ENCODE peak calls at places on chromosomes 16 and 17, in five cellular contexts. One of them, this sample, is unnamed.

GRCh38 chr17:41467546-41467945 is 360 bp upstream of the KRT32 start:
- DNase-seq in endothelial cell of umbilical vein: no peak
- DNase-seq in IMR-90: no peak
- DNase-seq in Karpas-422: no peak
- DNase-seq in GM23248: peak
- DNase-seq in this sample: no peak

GRCh38 chr16:50270510-50271147 is 4.3 kb downstream of the ADCY7 start:
- DNase-seq in endothelial cell of umbilical vein: no peak
- DNase-seq in IMR-90: no peak
- DNase-seq in Karpas-422: no peak
- DNase-seq in GM23248: no peak
- DNase-seq in this sample: no peak

GRCh38 chr17:49926886-49927285 is 42.1 kb upstream of the DLX4 start:
- DNase-seq in endothelial cell of umbilical vein: no peak
- DNase-seq in IMR-90: no peak
- DNase-seq in Karpas-422: no peak
- DNase-seq in GM23248: peak
- DNase-seq in this sample: no peak

GRCh38 chr17:18151290-18151689 is 32.3 kb upstream of the ALKBH5 start:
- DNase-seq in endothelial cell of umbilical vein: no peak
- DNase-seq in IMR-90: no peak
- DNase-seq in Karpas-422: no peak
- DNase-seq in GM23248: no peak
- DNase-seq in this sample: no peak

GRCh38 chr17:2177235-2177811 is 122.4 kb downstream of the HIC1 start:
- DNase-seq in endothelial cell of umbilical vein: peak
- DNase-seq in IMR-90: peak
- DNase-seq in Karpas-422: no peak
- DNase-seq in GM23248: peak
- DNase-seq in this sample: no peak

GRCh38 chr16:54923055-54923473 is 7.6 kb upstream of the IRX5 start:
- DNase-seq in endothelial cell of umbilical vein: no peak
- DNase-seq in IMR-90: no peak
- DNase-seq in Karpas-422: no peak
- DNase-seq in GM23248: no peak
- DNase-seq in this sample: no peak

GRCh38 chr17:2058521-2059124 is 3.7 kb downstream of the HIC1 start:
- DNase-seq in endothelial cell of umbilical vein: no peak
- DNase-seq in IMR-90: peak
- DNase-seq in Karpas-422: peak
- DNase-seq in GM23248: peak
- DNase-seq in this sample: peak

GRCh38 chr17:1907216-1907631 is 77.4 kb downstream of the RPA1 start:
- DNase-seq in endothelial cell of umbilical vein: no peak
- DNase-seq in IMR-90: no peak
- DNase-seq in Karpas-422: no peak
- DNase-seq in GM23248: no peak
- DNase-seq in this sample: no peak

GRCh38 chr17:66952681-66953638 is 11.5 kb upstream of the CACNG4 start:
- DNase-seq in endothelial cell of umbilical vein: no peak
- DNase-seq in IMR-90: no peak
- DNase-seq in Karpas-422: no peak
- DNase-seq in GM23248: no peak
- DNase-seq in this sample: no peak

GRCh38 chr16:13957197-13958078 is 37.5 kb downstream of the ERCC4 start:
- DNase-seq in endothelial cell of umbilical vein: peak
- DNase-seq in IMR-90: peak
- DNase-seq in Karpas-422: peak
- DNase-seq in GM23248: peak
- DNase-seq in this sample: peak

GRCh38 chr17:6496636-6497441 is 52.6 kb downstream of the PIMREG start:
- DNase-seq in endothelial cell of umbilical vein: no peak
- DNase-seq in IMR-90: no peak
- DNase-seq in Karpas-422: peak
- DNase-seq in GM23248: peak
- DNase-seq in this sample: peak

GRCh38 chr16:15907863-15908478 is 19.6 kb upstream of the CEP20 start:
- DNase-seq in endothelial cell of umbilical vein: peak
- DNase-seq in IMR-90: peak
- DNase-seq in Karpas-422: peak
- DNase-seq in GM23248: peak
- DNase-seq in this sample: peak

GRCh38 chr16:21275529-21275928 is 2.6 kb downstream of the CRYM start:
- DNase-seq in endothelial cell of umbilical vein: no peak
- DNase-seq in IMR-90: no peak
- DNase-seq in Karpas-422: no peak
- DNase-seq in GM23248: no peak
- DNase-seq in this sample: no peak

GRCh38 chr16:85401917-85402766 is 211.0 kb upstream of the GSE1 start:
- DNase-seq in endothelial cell of umbilical vein: no peak
- DNase-seq in IMR-90: no peak
- DNase-seq in Karpas-422: no peak
- DNase-seq in GM23248: no peak
- DNase-seq in this sample: no peak

GRCh38 chr17:19533718-19534561 is at the start of gene SLC47A1:
- DNase-seq in endothelial cell of umbilical vein: peak
- DNase-seq in IMR-90: no peak
- DNase-seq in Karpas-422: no peak
- DNase-seq in GM23248: peak
- DNase-seq in this sample: peak

GRCh38 chr17:48555616-48556533 is 11.0 kb upstream of the HOXB2 start:
- DNase-seq in endothelial cell of umbilical vein: peak
- DNase-seq in IMR-90: peak
- DNase-seq in Karpas-422: no peak
- DNase-seq in GM23248: peak
- DNase-seq in this sample: no peak

GRCh38 chr17:50890675-50891516 is 24.7 kb upstream of the TOB1 start:
- DNase-seq in endothelial cell of umbilical vein: no peak
- DNase-seq in IMR-90: no peak
- DNase-seq in Karpas-422: no peak
- DNase-seq in GM23248: no peak
- DNase-seq in this sample: no peak

GRCh38 chr17:82458885-82459424 is 414 bp downstream of the NARF start:
- DNase-seq in endothelial cell of umbilical vein: peak
- DNase-seq in IMR-90: peak
- DNase-seq in Karpas-422: peak
- DNase-seq in GM23248: peak
- DNase-seq in this sample: peak

GRCh38 chr16:84462296-84463210 is 41.9 kb downstream of the MEAK7 start:
- DNase-seq in endothelial cell of umbilical vein: no peak
- DNase-seq in IMR-90: no peak
- DNase-seq in Karpas-422: no peak
- DNase-seq in GM23248: peak
- DNase-seq in this sample: no peak

GRCh38 chr16:88807142-88807625 is 3.6 kb downstream of the CDT1 start:
- DNase-seq in endothelial cell of umbilical vein: no peak
- DNase-seq in IMR-90: no peak
- DNase-seq in Karpas-422: peak
- DNase-seq in GM23248: no peak
- DNase-seq in this sample: no peak

GRCh38 chr16:30948956-30949654 is at the start of gene ORAI3:
- DNase-seq in endothelial cell of umbilical vein: peak
- DNase-seq in IMR-90: peak
- DNase-seq in Karpas-422: peak
- DNase-seq in GM23248: peak
- DNase-seq in this sample: peak

GRCh38 chr17:44914698-44915271 is 515 bp downstream of the GFAP start:
- DNase-seq in endothelial cell of umbilical vein: no peak
- DNase-seq in IMR-90: no peak
- DNase-seq in Karpas-422: no peak
- DNase-seq in GM23248: no peak
- DNase-seq in this sample: no peak

GRCh38 chr17:44914148-44914547 is 1.2 kb downstream of the GFAP start:
- DNase-seq in endothelial cell of umbilical vein: no peak
- DNase-seq in IMR-90: no peak
- DNase-seq in Karpas-422: peak
- DNase-seq in GM23248: no peak
- DNase-seq in this sample: no peak

GRCh38 chr17:44916059-44916780 is 920 bp upstream of the GFAP start:
- DNase-seq in endothelial cell of umbilical vein: peak
- DNase-seq in IMR-90: no peak
- DNase-seq in Karpas-422: no peak
- DNase-seq in GM23248: no peak
- DNase-seq in this sample: no peak

GRCh38 chr17:44915727-44916058 is 393 bp upstream of the GFAP start:
- DNase-seq in endothelial cell of umbilical vein: no peak
- DNase-seq in IMR-90: no peak
- DNase-seq in Karpas-422: no peak
- DNase-seq in GM23248: no peak
- DNase-seq in this sample: no peak

DNA sequence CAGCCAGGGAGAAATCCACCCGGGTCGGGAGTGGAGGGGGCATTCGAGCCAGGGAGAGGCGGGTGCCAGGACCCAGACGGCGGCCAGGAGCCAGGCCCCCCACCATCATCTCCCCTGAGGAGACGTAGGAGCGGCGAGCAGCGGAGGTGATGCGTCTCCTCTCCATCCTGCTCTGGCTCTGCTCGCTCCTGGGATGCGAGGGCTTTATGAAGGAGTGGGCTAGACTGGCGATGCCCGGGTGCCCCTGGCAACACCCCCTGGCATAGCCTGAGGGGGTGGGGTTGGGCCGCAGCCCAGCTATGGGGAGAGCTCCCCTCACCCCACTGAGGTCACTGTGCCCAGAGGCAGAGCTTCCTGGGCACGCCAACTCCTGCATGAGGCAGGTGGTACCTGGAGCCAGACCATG is at the start of gene GFAP:
- DNase-seq in endothelial cell of umbilical vein: no peak
- DNase-seq in IMR-90: no peak
- DNase-seq in Karpas-422: no peak
- DNase-seq in GM23248: no peak
- DNase-seq in this sample: no peak
- H3K9ac ChIP-seq in endothelial cell of umbilical vein: no peak
- H3K9ac ChIP-seq in IMR-90: no peak
- H3K9ac ChIP-seq in Karpas-422: no peak
- H3K9ac ChIP-seq in GM23248: no peak
- H3K9ac ChIP-seq in this sample: no peak

DNA sequence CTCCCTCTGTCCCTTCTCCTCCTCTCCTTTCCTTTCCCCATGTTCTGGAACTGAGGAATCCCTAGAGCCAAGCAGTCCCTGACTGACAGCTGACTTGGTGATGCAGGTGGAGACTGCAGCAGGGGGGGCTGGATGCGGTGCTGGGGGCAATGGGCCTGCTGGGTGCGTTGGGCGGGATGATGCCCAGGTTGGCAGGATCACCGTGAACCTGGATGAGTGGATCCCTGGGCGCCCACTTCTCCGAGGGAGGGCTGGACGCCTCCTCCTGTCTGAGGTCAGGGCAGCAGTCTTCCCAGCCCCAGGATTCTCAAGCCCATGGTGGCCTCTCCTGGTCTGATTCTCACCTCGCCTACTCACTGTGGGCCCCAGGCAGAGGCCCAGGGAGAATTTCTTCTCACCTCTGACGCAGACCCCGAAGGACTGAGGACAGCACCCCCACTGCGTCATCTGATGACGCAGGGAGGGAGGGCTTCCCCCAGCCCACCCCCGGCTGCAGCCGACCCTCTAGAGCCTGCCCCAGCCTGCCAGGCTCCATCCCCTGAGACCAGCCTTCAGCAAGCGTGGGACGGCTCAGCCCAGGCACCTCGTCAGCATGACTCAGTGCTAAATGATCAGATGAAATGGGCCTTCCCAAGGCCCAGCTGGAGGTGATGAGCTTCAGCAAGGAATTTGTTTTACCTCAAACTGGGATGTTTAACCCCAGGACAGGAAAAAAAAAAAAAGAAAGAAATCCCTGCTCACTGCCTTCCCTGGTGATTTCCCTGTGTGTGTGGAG is 188.0 kb upstream of the TNRC6C start:
- DNase-seq in endothelial cell of umbilical vein: no peak
- DNase-seq in IMR-90: peak
- DNase-seq in Karpas-422: no peak
- DNase-seq in GM23248: peak
- DNase-seq in this sample: no peak
- H3K4me2 ChIP-seq in endothelial cell of umbilical vein: no peak
- H3K4me2 ChIP-seq in IMR-90: no peak
- H3K4me2 ChIP-seq in Karpas-422: no peak
- H3K4me2 ChIP-seq in GM23248: no peak
- H3K4me2 ChIP-seq in this sample: no peak

DNA sequence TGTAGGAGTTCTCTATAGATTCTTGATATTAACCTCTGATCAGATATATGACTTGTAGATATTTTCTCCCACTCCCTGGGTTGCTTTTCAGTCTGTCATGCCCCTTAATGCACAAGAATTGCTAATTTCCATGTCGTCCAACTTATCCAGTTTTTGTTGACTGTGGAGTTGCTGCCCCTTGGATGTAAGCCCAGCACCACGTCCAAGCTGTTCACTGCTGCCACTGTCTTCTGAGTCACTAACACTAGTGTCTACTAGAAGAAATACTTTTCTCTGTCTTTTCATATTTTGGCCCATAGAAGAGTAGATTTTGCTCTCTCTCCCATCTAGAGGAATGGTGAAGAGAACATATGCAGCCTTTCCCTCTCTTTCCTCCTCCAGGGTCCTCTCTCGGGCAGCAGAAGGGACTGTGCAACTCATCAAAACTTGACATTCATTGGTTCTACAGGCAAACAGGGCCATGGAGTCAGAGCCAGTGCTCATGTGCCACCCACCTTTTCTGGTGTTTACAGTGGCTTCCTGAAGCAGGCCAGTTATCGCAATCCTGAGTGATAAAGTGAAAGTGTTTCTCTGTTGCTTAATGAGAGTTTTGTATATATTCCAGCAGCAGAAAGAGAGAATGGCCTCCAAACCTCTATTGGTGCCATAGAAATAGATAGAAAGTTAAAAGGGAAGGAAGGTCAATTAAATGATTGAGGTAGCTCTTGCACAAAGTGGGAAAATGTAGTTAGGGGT is 22.6 kb upstream of the PMP22 start:
- DNase-seq in endothelial cell of umbilical vein: no peak
- DNase-seq in IMR-90: peak
- DNase-seq in Karpas-422: no peak
- DNase-seq in GM23248: peak
- DNase-seq in this sample: no peak
- H3K9ac ChIP-seq in endothelial cell of umbilical vein: no peak
- H3K9ac ChIP-seq in IMR-90: no peak
- H3K9ac ChIP-seq in Karpas-422: no peak
- H3K9ac ChIP-seq in GM23248: no peak
- H3K9ac ChIP-seq in this sample: no peak

DNA sequence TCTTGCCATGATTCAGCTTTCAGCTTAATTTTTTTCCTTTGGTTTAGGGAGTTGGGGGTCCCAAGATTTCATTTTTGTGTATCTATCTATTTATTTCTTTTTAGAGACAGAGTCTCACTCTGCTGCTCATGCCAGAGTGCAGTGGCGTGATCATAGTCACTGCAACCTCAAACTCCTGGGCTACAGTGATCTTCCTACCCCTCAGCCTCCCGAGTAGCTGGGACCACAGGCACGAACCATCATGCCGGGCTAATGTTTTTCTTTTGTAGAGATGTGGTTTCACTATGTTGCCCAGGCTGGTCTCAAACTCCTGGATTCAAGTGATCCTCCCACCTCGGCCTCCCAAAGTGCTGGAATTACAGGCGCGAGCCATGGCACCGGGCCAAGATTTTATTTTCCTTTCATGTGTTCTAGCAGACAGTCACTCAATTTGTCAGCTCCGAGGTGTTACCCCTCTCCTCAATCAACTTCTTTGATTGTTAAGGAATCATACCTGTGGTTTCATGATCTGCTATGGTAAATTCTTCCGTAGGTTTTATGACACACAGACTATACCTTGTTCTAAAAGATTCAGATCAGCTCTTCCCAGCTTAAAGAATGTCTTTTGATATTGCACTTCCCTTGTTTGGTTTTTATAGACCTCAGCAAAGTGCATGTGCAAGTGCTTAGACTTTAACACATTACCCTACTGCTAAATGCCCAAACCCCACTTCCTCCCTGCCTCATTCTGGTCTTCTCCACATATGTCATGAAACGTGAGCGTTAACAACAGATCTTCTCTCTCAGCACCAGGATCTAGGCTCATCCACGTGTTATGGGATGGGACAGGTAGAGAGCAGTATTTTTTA is 13.0 kb downstream of the UNC45B start:
- DNase-seq in endothelial cell of umbilical vein: no peak
- DNase-seq in IMR-90: no peak
- DNase-seq in Karpas-422: no peak
- DNase-seq in GM23248: no peak
- DNase-seq in this sample: no peak
- H3K4me2 ChIP-seq in endothelial cell of umbilical vein: no peak
- H3K4me2 ChIP-seq in IMR-90: no peak
- H3K4me2 ChIP-seq in Karpas-422: no peak
- H3K4me2 ChIP-seq in GM23248: no peak
- H3K4me2 ChIP-seq in this sample: no peak